ENCODE peak calls at places on chromosome 4, in seven cellular contexts. X is nephron progenitor cell, K is iPS-NIHi11, E is RPMI7951, D is anterior cingulate cortex, W is breast epithelium, F is EL. T is an unnamed sample.

GRCh38 chr4:179007758-179008157 is 1565.5 kb upstream of the AGA start:
- DNase-seq in X (no peak), K (no peak), E (no peak), D (no peak), W (no peak), F (no peak), T (no peak)

GRCh38 chr4:169621754-169622481 is 1.5 kb downstream of the CLCN3 start:
- DNase-seq in X (no peak), K (no peak), E (peak), D (no peak), W (no peak), F (peak), T (peak)

GRCh38 chr4:40486534-40486933 is 143.1 kb downstream of the RBM47 start:
- DNase-seq in X (no peak), K (no peak), E (peak), D (no peak), W (no peak), F (peak), T (no peak)

GRCh38 chr4:41957634-41958033 is 22.4 kb downstream of the TMEM33 start:
- DNase-seq in X (no peak), K (peak), E (peak), D (no peak), W (no peak), F (peak), T (peak)

GRCh38 chr4:81715335-81715734 is 243.6 kb upstream of the RASGEF1B start:
- DNase-seq in X (peak), K (no peak), E (no peak), D (no peak), W (no peak), F (no peak), T (peak)

GRCh38 chr4:115529126-115529525 is 415.7 kb upstream of the NDST4 start:
- DNase-seq in X (no peak), K (no peak), E (no peak), D (no peak), W (no peak), F (no peak), T (no peak)

GRCh38 chr4:189436207-189436606 is 504.5 kb upstream of the FRG1 start:
- DNase-seq in X (no peak), K (no peak), E (no peak), D (no peak), W (no peak), F (no peak), T (no peak)

GRCh38 chr4:139314047-139314800 is 11.9 kb upstream of the NDUFC1 start:
- DNase-seq in X (no peak), K (no peak), E (no peak), D (no peak), W (no peak), F (no peak), T (no peak)

GRCh38 chr4:102780476-102781144 is 19.8 kb upstream of the MANBA start:
- DNase-seq in X (no peak), K (no peak), E (no peak), D (no peak), W (no peak), F (peak), T (no peak)

GRCh38 chr4:115944146-115944905 is 830.9 kb upstream of the NDST4 start:
- DNase-seq in X (no peak), K (no peak), E (no peak), D (no peak), W (no peak), F (no peak), T (no peak)

GRCh38 chr4:173217727-173218126 is 49.1 kb downstream of the GALNT7 start:
- DNase-seq in X (no peak), K (no peak), E (peak), D (no peak), W (no peak), F (peak), T (no peak)

GRCh38 chr4:86156526-86156925 is 203.3 kb downstream of the MAPK10 start:
- DNase-seq in X (no peak), K (no peak), E (no peak), D (no peak), W (no peak), F (no peak), T (no peak)

GRCh38 chr4:121070696-121071639 is 1.4 kb downstream of the NDNF start:
- DNase-seq in X (peak), K (peak), E (peak), D (peak), W (no peak), F (peak), T (peak)

GRCh38 chr4:143482753-143483362 is 30.6 kb upstream of the SMARCA5 start:
- DNase-seq in X (peak), K (peak), E (peak), D (no peak), W (no peak), F (peak), T (peak)

GRCh38 chr4:152146244-152146643 is 385.4 kb upstream of the GATB start:
- DNase-seq in X (no peak), K (no peak), E (no peak), D (no peak), W (no peak), F (no peak), T (no peak)

GRCh38 chr4:169337510-169337909 is 66.8 kb upstream of the SH3RF1 start:
- DNase-seq in X (no peak), K (no peak), E (peak), D (no peak), W (no peak), F (peak), T (no peak)

GRCh38 chr4:128686810-128687209 is 122.7 kb upstream of the JADE1 start:
- DNase-seq in X (no peak), K (no peak), E (no peak), D (no peak), W (no peak), F (no peak), T (no peak)

GRCh38 chr4:114512595-114513295 is 85.9 kb upstream of the UGT8 start:
- DNase-seq in X (no peak), K (no peak), E (no peak), D (no peak), W (no peak), F (peak), T (no peak)

T was measured in left kidney.